ENCODE peak calls at places on chromosomes 1 and 21, in six cellular contexts. One of them, this sample, is unnamed.

GRCh38 chr1:99553301-99553700 is 92.6 kb upstream of the PALMD start:
- DNase-seq in stimulated activated CD4-positive, alpha-beta T cell treated with anti-CD3 and anti-CD28 coated beads, Interleukin-1b, Interleukin-23, amount 100 ng/mL, for 24 hours: no peak
- DNase-seq in omental fat pad: no peak
- DNase-seq in left ventricle myocardium superior: no peak
- DNase-seq in activated T-helper 1 cell treated with anti-CD3 and anti-CD28 coated beads, Interleukin-12 subunit alpha, Interleukin-12 subunit beta, Interleukin-2, Interleukin-4 antibody, amounts not matched to agents 30 ng/mL and 10 ng/mL and 1 ng/mL, durations not matched to agents 14 hours and 24 hours and 36 hours: no peak
- DNase-seq in mesothelial cell of epicardium: no peak
- DNase-seq in this sample: no peak

GRCh38 chr21:27818847-27819246 is 852.0 kb upstream of the ADAMTS5 start:
- DNase-seq in activated T-helper 1 cell treated with anti-CD3 and anti-CD28 coated beads, Interleukin-12 subunit alpha, Interleukin-12 subunit beta, Interleukin-2, Interleukin-4 antibody, amounts not matched to agents 30 ng/mL and 10 ng/mL and 1 ng/mL, durations not matched to agents 14 hours and 24 hours and 36 hours: no peak
- DNase-seq in omental fat pad: no peak
- DNase-seq in stimulated activated CD4-positive, alpha-beta T cell treated with anti-CD3 and anti-CD28 coated beads, Interleukin-1b, Interleukin-23, amount 100 ng/mL, for 24 hours: no peak
- DNase-seq in left ventricle myocardium superior: no peak
- DNase-seq in mesothelial cell of epicardium: no peak
- DNase-seq in this sample: no peak

GRCh38 chr1:40450491-40451237 is 388 bp downstream of the ZFP69B start:
- DNase-seq in stimulated activated CD4-positive, alpha-beta T cell treated with anti-CD3 and anti-CD28 coated beads, Interleukin-1b, Interleukin-23, amount 100 ng/mL, for 24 hours: peak
- DNase-seq in left ventricle myocardium superior: no peak
- DNase-seq in mesothelial cell of epicardium: no peak
- DNase-seq in omental fat pad: no peak
- DNase-seq in activated T-helper 1 cell treated with anti-CD3 and anti-CD28 coated beads, Interleukin-12 subunit alpha, Interleukin-12 subunit beta, Interleukin-2, Interleukin-4 antibody, amounts not matched to agents 30 ng/mL and 10 ng/mL and 1 ng/mL, durations not matched to agents 14 hours and 24 hours and 36 hours: peak
- DNase-seq in this sample: peak

GRCh38 chr1:54439550-54440223 is 33.5 kb upstream of the SSBP3 start:
- DNase-seq in activated T-helper 1 cell treated with anti-CD3 and anti-CD28 coated beads, Interleukin-12 subunit alpha, Interleukin-12 subunit beta, Interleukin-2, Interleukin-4 antibody, amounts not matched to agents 30 ng/mL and 10 ng/mL and 1 ng/mL, durations not matched to agents 14 hours and 24 hours and 36 hours: no peak
- DNase-seq in stimulated activated CD4-positive, alpha-beta T cell treated with anti-CD3 and anti-CD28 coated beads, Interleukin-1b, Interleukin-23, amount 100 ng/mL, for 24 hours: no peak
- DNase-seq in mesothelial cell of epicardium: no peak
- DNase-seq in left ventricle myocardium superior: no peak
- DNase-seq in omental fat pad: no peak
- DNase-seq in this sample: no peak

GRCh38 chr1:235093013-235093618 is 35.5 kb downstream of the TOMM20 start:
- DNase-seq in left ventricle myocardium superior: peak
- DNase-seq in stimulated activated CD4-positive, alpha-beta T cell treated with anti-CD3 and anti-CD28 coated beads, Interleukin-1b, Interleukin-23, amount 100 ng/mL, for 24 hours: no peak
- DNase-seq in mesothelial cell of epicardium: no peak
- DNase-seq in omental fat pad: no peak
- DNase-seq in activated T-helper 1 cell treated with anti-CD3 and anti-CD28 coated beads, Interleukin-12 subunit alpha, Interleukin-12 subunit beta, Interleukin-2, Interleukin-4 antibody, amounts not matched to agents 30 ng/mL and 10 ng/mL and 1 ng/mL, durations not matched to agents 14 hours and 24 hours and 36 hours: no peak
- DNase-seq in this sample: peak

GRCh38 chr21:37292946-37293345 is 25.8 kb upstream of the VPS26C start:
- DNase-seq in activated T-helper 1 cell treated with anti-CD3 and anti-CD28 coated beads, Interleukin-12 subunit alpha, Interleukin-12 subunit beta, Interleukin-2, Interleukin-4 antibody, amounts not matched to agents 30 ng/mL and 10 ng/mL and 1 ng/mL, durations not matched to agents 14 hours and 24 hours and 36 hours: no peak
- DNase-seq in left ventricle myocardium superior: no peak
- DNase-seq in omental fat pad: no peak
- DNase-seq in stimulated activated CD4-positive, alpha-beta T cell treated with anti-CD3 and anti-CD28 coated beads, Interleukin-1b, Interleukin-23, amount 100 ng/mL, for 24 hours: no peak
- DNase-seq in mesothelial cell of epicardium: no peak
- DNase-seq in this sample: no peak

GRCh38 chr1:86419277-86419903 is 4.6 kb upstream of the CLCA2 start:
- DNase-seq in stimulated activated CD4-positive, alpha-beta T cell treated with anti-CD3 and anti-CD28 coated beads, Interleukin-1b, Interleukin-23, amount 100 ng/mL, for 24 hours: no peak
- DNase-seq in left ventricle myocardium superior: no peak
- DNase-seq in mesothelial cell of epicardium: no peak
- DNase-seq in activated T-helper 1 cell treated with anti-CD3 and anti-CD28 coated beads, Interleukin-12 subunit alpha, Interleukin-12 subunit beta, Interleukin-2, Interleukin-4 antibody, amounts not matched to agents 30 ng/mL and 10 ng/mL and 1 ng/mL, durations not matched to agents 14 hours and 24 hours and 36 hours: peak
- DNase-seq in omental fat pad: no peak
- DNase-seq in this sample: no peak

GRCh38 chr1:8666394-8667167 is 150.9 kb downstream of the RERE start:
- DNase-seq in left ventricle myocardium superior: no peak
- DNase-seq in activated T-helper 1 cell treated with anti-CD3 and anti-CD28 coated beads, Interleukin-12 subunit alpha, Interleukin-12 subunit beta, Interleukin-2, Interleukin-4 antibody, amounts not matched to agents 30 ng/mL and 10 ng/mL and 1 ng/mL, durations not matched to agents 14 hours and 24 hours and 36 hours: no peak
- DNase-seq in omental fat pad: no peak
- DNase-seq in stimulated activated CD4-positive, alpha-beta T cell treated with anti-CD3 and anti-CD28 coated beads, Interleukin-1b, Interleukin-23, amount 100 ng/mL, for 24 hours: no peak
- DNase-seq in mesothelial cell of epicardium: no peak
- DNase-seq in this sample: no peak

GRCh38 chr1:1272341-1273151 is 1.1 kb downstream of the UBE2J2 start:
- DNase-seq in stimulated activated CD4-positive, alpha-beta T cell treated with anti-CD3 and anti-CD28 coated beads, Interleukin-1b, Interleukin-23, amount 100 ng/mL, for 24 hours: no peak
- DNase-seq in left ventricle myocardium superior: no peak
- DNase-seq in omental fat pad: no peak
- DNase-seq in mesothelial cell of epicardium: no peak
- DNase-seq in activated T-helper 1 cell treated with anti-CD3 and anti-CD28 coated beads, Interleukin-12 subunit alpha, Interleukin-12 subunit beta, Interleukin-2, Interleukin-4 antibody, amounts not matched to agents 30 ng/mL and 10 ng/mL and 1 ng/mL, durations not matched to agents 14 hours and 24 hours and 36 hours: no peak
- DNase-seq in this sample: no peak

GRCh38 chr1:91138959-91139358 is 117.1 kb upstream of the ZNF644 start:
- DNase-seq in mesothelial cell of epicardium: no peak
- DNase-seq in stimulated activated CD4-positive, alpha-beta T cell treated with anti-CD3 and anti-CD28 coated beads, Interleukin-1b, Interleukin-23, amount 100 ng/mL, for 24 hours: no peak
- DNase-seq in activated T-helper 1 cell treated with anti-CD3 and anti-CD28 coated beads, Interleukin-12 subunit alpha, Interleukin-12 subunit beta, Interleukin-2, Interleukin-4 antibody, amounts not matched to agents 30 ng/mL and 10 ng/mL and 1 ng/mL, durations not matched to agents 14 hours and 24 hours and 36 hours: no peak
- DNase-seq in omental fat pad: no peak
- DNase-seq in left ventricle myocardium superior: no peak
- DNase-seq in this sample: no peak

GRCh38 chr1:2033165-2033564 is 14.0 kb downstream of the GABRD start:
- DNase-seq in mesothelial cell of epicardium: no peak
- DNase-seq in omental fat pad: no peak
- DNase-seq in left ventricle myocardium superior: no peak
- DNase-seq in stimulated activated CD4-positive, alpha-beta T cell treated with anti-CD3 and anti-CD28 coated beads, Interleukin-1b, Interleukin-23, amount 100 ng/mL, for 24 hours: no peak
- DNase-seq in activated T-helper 1 cell treated with anti-CD3 and anti-CD28 coated beads, Interleukin-12 subunit alpha, Interleukin-12 subunit beta, Interleukin-2, Interleukin-4 antibody, amounts not matched to agents 30 ng/mL and 10 ng/mL and 1 ng/mL, durations not matched to agents 14 hours and 24 hours and 36 hours: no peak
- DNase-seq in this sample: no peak

GRCh38 chr1:105608713-105609112 is 1447.8 kb upstream of the PRMT6 start:
- DNase-seq in omental fat pad: no peak
- DNase-seq in left ventricle myocardium superior: no peak
- DNase-seq in stimulated activated CD4-positive, alpha-beta T cell treated with anti-CD3 and anti-CD28 coated beads, Interleukin-1b, Interleukin-23, amount 100 ng/mL, for 24 hours: no peak
- DNase-seq in activated T-helper 1 cell treated with anti-CD3 and anti-CD28 coated beads, Interleukin-12 subunit alpha, Interleukin-12 subunit beta, Interleukin-2, Interleukin-4 antibody, amounts not matched to agents 30 ng/mL and 10 ng/mL and 1 ng/mL, durations not matched to agents 14 hours and 24 hours and 36 hours: no peak
- DNase-seq in mesothelial cell of epicardium: no peak
- DNase-seq in this sample: no peak

GRCh38 chr1:201461193-201461657 is 7.8 kb downstream of the PHLDA3 start:
- DNase-seq in stimulated activated CD4-positive, alpha-beta T cell treated with anti-CD3 and anti-CD28 coated beads, Interleukin-1b, Interleukin-23, amount 100 ng/mL, for 24 hours: no peak
- DNase-seq in activated T-helper 1 cell treated with anti-CD3 and anti-CD28 coated beads, Interleukin-12 subunit alpha, Interleukin-12 subunit beta, Interleukin-2, Interleukin-4 antibody, amounts not matched to agents 30 ng/mL and 10 ng/mL and 1 ng/mL, durations not matched to agents 14 hours and 24 hours and 36 hours: no peak
- DNase-seq in omental fat pad: no peak
- DNase-seq in mesothelial cell of epicardium: no peak
- DNase-seq in left ventricle myocardium superior: no peak
- DNase-seq in this sample: no peak

GRCh38 chr21:24076179-24076578 is 1531.1 kb downstream of the MRPL39 start:
- DNase-seq in left ventricle myocardium superior: no peak
- DNase-seq in stimulated activated CD4-positive, alpha-beta T cell treated with anti-CD3 and anti-CD28 coated beads, Interleukin-1b, Interleukin-23, amount 100 ng/mL, for 24 hours: no peak
- DNase-seq in activated T-helper 1 cell treated with anti-CD3 and anti-CD28 coated beads, Interleukin-12 subunit alpha, Interleukin-12 subunit beta, Interleukin-2, Interleukin-4 antibody, amounts not matched to agents 30 ng/mL and 10 ng/mL and 1 ng/mL, durations not matched to agents 14 hours and 24 hours and 36 hours: no peak
- DNase-seq in mesothelial cell of epicardium: no peak
- DNase-seq in omental fat pad: no peak
- DNase-seq in this sample: no peak

GRCh38 chr1:244335456-244335855 is 116.3 kb downstream of the ADSS2 start:
- DNase-seq in left ventricle myocardium superior: no peak
- DNase-seq in mesothelial cell of epicardium: no peak
- DNase-seq in stimulated activated CD4-positive, alpha-beta T cell treated with anti-CD3 and anti-CD28 coated beads, Interleukin-1b, Interleukin-23, amount 100 ng/mL, for 24 hours: no peak
- DNase-seq in activated T-helper 1 cell treated with anti-CD3 and anti-CD28 coated beads, Interleukin-12 subunit alpha, Interleukin-12 subunit beta, Interleukin-2, Interleukin-4 antibody, amounts not matched to agents 30 ng/mL and 10 ng/mL and 1 ng/mL, durations not matched to agents 14 hours and 24 hours and 36 hours: no peak
- DNase-seq in omental fat pad: no peak
- DNase-seq in this sample: no peak

GRCh38 chr1:151482017-151482416 is 22.7 kb upstream of the POGZ start:
- DNase-seq in mesothelial cell of epicardium: no peak
- DNase-seq in stimulated activated CD4-positive, alpha-beta T cell treated with anti-CD3 and anti-CD28 coated beads, Interleukin-1b, Interleukin-23, amount 100 ng/mL, for 24 hours: no peak
- DNase-seq in left ventricle myocardium superior: no peak
- DNase-seq in activated T-helper 1 cell treated with anti-CD3 and anti-CD28 coated beads, Interleukin-12 subunit alpha, Interleukin-12 subunit beta, Interleukin-2, Interleukin-4 antibody, amounts not matched to agents 30 ng/mL and 10 ng/mL and 1 ng/mL, durations not matched to agents 14 hours and 24 hours and 36 hours: no peak
- DNase-seq in omental fat pad: no peak
- DNase-seq in this sample: no peak

GRCh38 chr1:72635719-72636118 is 353.4 kb upstream of the NEGR1 start:
- DNase-seq in stimulated activated CD4-positive, alpha-beta T cell treated with anti-CD3 and anti-CD28 coated beads, Interleukin-1b, Interleukin-23, amount 100 ng/mL, for 24 hours: no peak
- DNase-seq in mesothelial cell of epicardium: no peak
- DNase-seq in left ventricle myocardium superior: no peak
- DNase-seq in omental fat pad: no peak
- DNase-seq in activated T-helper 1 cell treated with anti-CD3 and anti-CD28 coated beads, Interleukin-12 subunit alpha, Interleukin-12 subunit beta, Interleukin-2, Interleukin-4 antibody, amounts not matched to agents 30 ng/mL and 10 ng/mL and 1 ng/mL, durations not matched to agents 14 hours and 24 hours and 36 hours: no peak
- DNase-seq in this sample: no peak

GRCh38 chr1:210236386-210236839 is 3.8 kb downstream of the SERTAD4 start:
- DNase-seq in omental fat pad: no peak
- DNase-seq in mesothelial cell of epicardium: no peak
- DNase-seq in activated T-helper 1 cell treated with anti-CD3 and anti-CD28 coated beads, Interleukin-12 subunit alpha, Interleukin-12 subunit beta, Interleukin-2, Interleukin-4 antibody, amounts not matched to agents 30 ng/mL and 10 ng/mL and 1 ng/mL, durations not matched to agents 14 hours and 24 hours and 36 hours: no peak
- DNase-seq in stimulated activated CD4-positive, alpha-beta T cell treated with anti-CD3 and anti-CD28 coated beads, Interleukin-1b, Interleukin-23, amount 100 ng/mL, for 24 hours: no peak
- DNase-seq in left ventricle myocardium superior: no peak
- DNase-seq in this sample: no peak

GRCh38 chr1:115783311-115783710 is 14.8 kb upstream of the CASQ2 start:
- DNase-seq in activated T-helper 1 cell treated with anti-CD3 and anti-CD28 coated beads, Interleukin-12 subunit alpha, Interleukin-12 subunit beta, Interleukin-2, Interleukin-4 antibody, amounts not matched to agents 30 ng/mL and 10 ng/mL and 1 ng/mL, durations not matched to agents 14 hours and 24 hours and 36 hours: no peak
- DNase-seq in omental fat pad: no peak
- DNase-seq in left ventricle myocardium superior: no peak
- DNase-seq in stimulated activated CD4-positive, alpha-beta T cell treated with anti-CD3 and anti-CD28 coated beads, Interleukin-1b, Interleukin-23, amount 100 ng/mL, for 24 hours: no peak
- DNase-seq in mesothelial cell of epicardium: no peak
- DNase-seq in this sample: no peak

This sample was measured in D341Med.